ENCODE peak calls at places on chromosomes 3 and 15, in eight cellular contexts. Y is uterus, L is G401, M is ecto neural progenitor cell, D is T-cell, U is amniotic stem cell, O is substantia nigra, K is GM10248. V is an unnamed sample.

GRCh38 chr3:41592753-41593152 is 369.1 kb downstream of the ULK4 start:
- DNase-seq in Y (no peak), K (no peak), M (no peak), D (no peak), U (no peak), L (no peak), O (no peak), V (no peak)

GRCh38 chr3:40417845-40418543 is 31.0 kb downstream of the ENTPD3 start:
- DNase-seq in L (no peak), D (no peak), Y (no peak), M (no peak), O (no peak), K (no peak), U (no peak), V (no peak)

GRCh38 chr3:177418787-177419186 is 221.5 kb upstream of the TBL1XR1 start:
- DNase-seq in Y (no peak), U (no peak), O (no peak), D (no peak), M (no peak), K (no peak), L (no peak), V (no peak)

GRCh38 chr3:44915702-44916438 is 41.5 kb downstream of the TGM4 start:
- DNase-seq in O (no peak), U (no peak), K (no peak), D (no peak), M (peak; percentile 31), Y (no peak), L (no peak), V (no peak)

GRCh38 chr3:33768578-33768977 is 29.9 kb upstream of the PDCD6IP start:
- DNase-seq in K (no peak), L (no peak), Y (no peak), D (no peak), M (no peak), O (no peak), U (no peak), V (no peak)

GRCh38 chr3:71754610-71755253 is 1.1 kb downstream of the GPR27 start:
- DNase-seq in M (peak; percentile 49), K (no peak), O (no peak), D (no peak), L (peak; percentile 8), U (no peak), Y (no peak), V (no peak)

GRCh38 chr15:87416591-87417257 is 839.8 kb downstream of the NTRK3 start:
- DNase-seq in K (no peak), M (no peak), O (no peak), D (no peak), Y (no peak), U (no peak), L (no peak), V (no peak)

GRCh38 chr3:197028711-197029510 is 706 bp downstream of the MELTF start:
- DNase-seq in U (no peak), M (peak; percentile 61), K (peak; percentile 68), O (no peak), Y (no peak), L (no peak), D (no peak), V (no peak)

GRCh38 chr3:111669926-111670630 is 74.9 kb upstream of the ZBED2 start:
- DNase-seq in U (peak; percentile 25), D (no peak), O (no peak), K (no peak), M (no peak), L (no peak), Y (no peak), V (no peak)

GRCh38 chr15:91302588-91303439 is 202.8 kb downstream of the SV2B start:
- DNase-seq in M (peak; percentile 59), U (peak; percentile 20), Y (no peak), D (peak; percentile 40), L (peak; percentile 76), K (peak; percentile 69), O (no peak), V (no peak)

GRCh38 chr3:150255416-150255815 is 152.7 kb upstream of the TSC22D2 start:
- DNase-seq in O (peak; percentile 18), K (no peak), L (peak; percentile 37), U (no peak), Y (no peak), M (no peak), D (no peak), V (no peak)

GRCh38 chr3:27431116-27431515 is 53.1 kb downstream of the SLC4A7 start:
- DNase-seq in M (no peak), Y (no peak), L (no peak), K (no peak), O (no peak), U (peak; percentile 83), D (no peak), V (no peak)

GRCh38 chr3:119902061-119902460 is 120.2 kb downstream of the NR1I2 start:
- DNase-seq in L (no peak), D (no peak), U (no peak), M (no peak), O (no peak), K (no peak), Y (no peak), V (no peak)

GRCh38 chr15:76056931-76057330 is 2.9 kb upstream of the TMEM266 start:
- DNase-seq in M (no peak), Y (no peak), O (no peak), K (peak; percentile 51), L (peak; percentile 47), D (no peak), U (no peak), V (no peak)

GRCh38 chr3:79027593-79027992 is 740.2 kb downstream of the ROBO1 start:
- DNase-seq in M (no peak), D (no peak), L (no peak), O (no peak), K (no peak), U (no peak), Y (no peak), V (no peak)

GRCh38 chr3:71542548-71543370 is 40.8 kb downstream of the FOXP1 start:
- DNase-seq in O (peak; percentile 29), D (no peak), Y (peak; percentile 81), K (no peak), L (peak; percentile 83), U (peak; percentile 88), M (peak; percentile 45), V (peak; percentile 91)

GRCh38 chr3:25348996-25349576 is 79.0 kb upstream of the RARB start:
- DNase-seq in O (no peak), M (no peak), U (no peak), K (no peak), D (no peak), Y (no peak), L (no peak), V (no peak)

GRCh38 chr3:99865321-99865720 is 47.7 kb downstream of the CMSS1 start:
- DNase-seq in M (no peak), D (no peak), L (no peak), K (no peak), U (no peak), O (no peak), Y (no peak), V (no peak)

GRCh38 chr3:73558399-73559075 is 66.2 kb downstream of the PDZRN3 start:
- DNase-seq in O (no peak), U (peak; percentile 14), D (no peak), K (no peak), M (no peak), L (no peak), Y (no peak), V (no peak)

V was measured in tibial artery.